ENCODE peak calls at places on chromosomes 12 and 14, in six cellular contexts. U, B, T, Z, F and X are unnamed samples.

GRCh38 chr14:54772451-54772881 is 130.2 kb downstream of the GCH1 start:
- DNase-seq in U (no peak), B (no peak), T (no peak), Z (no peak), F (peak; percentile 13), X (no peak)

GRCh38 chr12:124780752-124781685 is 82.6 kb downstream of the SCARB1 start:
- DNase-seq in U (no peak), B (no peak), T (no peak), Z (no peak), F (no peak), X (no peak)

GRCh38 chr12:131095826-131096680 is 142.3 kb downstream of the ADGRD1 start:
- DNase-seq in U (no peak), B (no peak), T (no peak), Z (no peak), F (no peak), X (no peak)

GRCh38 chr12:116244001-116244400 is 33.5 kb downstream of the MED13L start:
- DNase-seq in U (no peak), B (no peak), T (no peak), Z (no peak), F (no peak), X (no peak)

GRCh38 chr12:94099191-94099983 is 49.0 kb upstream of the PLXNC1 start:
- DNase-seq in U (no peak), B (no peak), T (no peak), Z (no peak), F (peak; percentile 15), X (no peak)

GRCh38 chr14:26008290-26008689 is 589.5 kb downstream of the NOVA1 start:
- DNase-seq in U (no peak), B (no peak), T (no peak), Z (no peak), F (no peak), X (no peak)

GRCh38 chr14:58740584-58740983 is 102.8 kb downstream of the DACT1 start:
- DNase-seq in U (no peak), B (no peak), T (no peak), Z (no peak), F (no peak), X (no peak)

GRCh38 chr12:62846506-62846905 is 88.4 kb downstream of the PPM1H start:
- DNase-seq in U (no peak), B (no peak), T (no peak), Z (no peak), F (no peak), X (no peak)

GRCh38 chr12:67222302-67222701 is 46.9 kb upstream of the CAND1 start:
- DNase-seq in U (no peak), B (no peak), T (no peak), Z (no peak), F (peak; percentile 23), X (no peak)

GRCh38 chr14:93228550-93228949 is 21.5 kb downstream of the UBR7 start:
- DNase-seq in U (no peak), B (no peak), T (no peak), Z (no peak), F (no peak), X (no peak)

GRCh38 chr12:95633671-95634465 is 82.6 kb upstream of the USP44 start:
- DNase-seq in U (no peak), B (no peak), T (no peak), Z (no peak), F (peak; percentile 56), X (no peak)

GRCh38 chr14:76672123-76672522 is 89.1 kb upstream of the VASH1 start:
- DNase-seq in U (no peak), B (no peak), T (no peak), Z (no peak), F (peak; percentile 46), X (no peak)

GRCh38 chr12:27899151-27899661 is 73.3 kb downstream of the PTHLH start:
- DNase-seq in U (no peak), B (no peak), T (no peak), Z (no peak), F (peak; percentile 76), X (no peak)

GRCh38 chr12:10701226-10701681 is 21.9 kb downstream of the YBX3 start:
- DNase-seq in U (peak; percentile 6), B (no peak), T (no peak), Z (no peak), F (no peak), X (no peak)

GRCh38 chr14:33734387-33734786 is 216.5 kb downstream of the EGLN3 start:
- DNase-seq in U (no peak), B (no peak), T (no peak), Z (no peak), F (no peak), X (no peak)

GRCh38 chr14:32509632-32510187 is 180.6 kb downstream of the AKAP6 start:
- DNase-seq in U (no peak), B (peak; percentile 70), T (no peak), Z (no peak), F (peak; percentile 48), X (no peak)

GRCh38 chr12:15208871-15209656 is 12.2 kb downstream of the RERG start:
- DNase-seq in U (no peak), B (no peak), T (no peak), Z (no peak), F (no peak), X (no peak)

GRCh38 chr14:53536446-53536845 is 383.3 kb upstream of the DDHD1 start:
- DNase-seq in U (no peak), B (no peak), T (no peak), Z (no peak), F (no peak), X (no peak)

GRCh38 chr14:59362533-59362932 is 102.6 kb downstream of the GPR135 start:
- DNase-seq in U (no peak), B (no peak), T (no peak), Z (no peak), F (no peak), X (no peak)

GRCh38 chr12:114858388-114859146 is 174.6 kb upstream of the TBX3 start:
- DNase-seq in U (no peak), B (no peak), T (no peak), Z (no peak), F (peak; percentile 22), X (no peak)

GRCh38 chr12:32765906-32766305 is 10.2 kb upstream of the YARS2 start:
- DNase-seq in U (no peak), B (no peak), T (no peak), Z (no peak), F (no peak), X (no peak)

GRCh38 chr14:76806446-76806845 is 6.2 kb downstream of the ANGEL1 start:
- DNase-seq in U (no peak), B (no peak), T (no peak), Z (no peak), F (no peak), X (no peak)

GRCh38 chr12:11718768-11719253 is 69.3 kb downstream of the ETV6 start:
- DNase-seq in U (no peak), B (no peak), T (no peak), Z (no peak), F (no peak), X (no peak)

GRCh38 chr12:14774944-14775651 is 28.2 kb downstream of the WBP11 start:
- DNase-seq in U (peak; percentile 9), B (no peak), T (peak; percentile 12), Z (peak; percentile 10), F (no peak), X (peak; percentile 44)

GRCh38 chr12:95547522-95548055 is 3.7 kb downstream of the USP44 start:
- DNase-seq in U (no peak), B (no peak), T (no peak), Z (no peak), F (no peak), X (peak; percentile 34)

GRCh38 chr12:7989827-7990491 is 42.6 kb upstream of the FOXJ2 start:
- DNase-seq in U (peak; percentile 72), B (no peak), T (peak; percentile 50), Z (peak; percentile 36), F (no peak), X (no peak)

GRCh38 chr14:35878272-35879140 is 52.4 kb downstream of the BRMS1L start:
- DNase-seq in U (no peak), B (no peak), T (no peak), Z (no peak), F (peak; percentile 79), X (no peak)

GRCh38 chr14:77459072-77459723 is 1.3 kb downstream of the AHSA1 start:
- DNase-seq in U (peak; percentile 57), B (peak; percentile 26), T (peak; percentile 41), Z (peak; percentile 48), F (peak; percentile 48), X (no peak)